ENCODE peak calls at places on chromosomes 5 and 9, in six cellular contexts. K is renal cortical epithelial cell; W is heart left ventricle; X is activated T-cell treated with anti-CD3 and anti-CD28 coated beads for 48 hours; C is stimulated activated CD4-positive, alpha-beta T cell treated with anti-CD3 and anti-CD28 coated beads, Interleukin-2, amount 100 ng/mL, for 48 hours; E is AG09309. U is an unnamed sample.

GRCh38 chr9:110351009-110351467 is 13.4 kb upstream of the TXNDC8 start:
- DNase-seq in E (peak), W (no peak), C (no peak), K (peak), X (no peak), U (no peak)

GRCh38 chr9:224540-225520 is 10.2 kb downstream of the DOCK8 start:
- DNase-seq in W (no peak), E (no peak), C (no peak), K (peak), X (no peak), U (no peak)

GRCh38 chr9:112334319-112334828 is 955 bp upstream of the PTBP3 start:
- DNase-seq in X (peak), K (peak), C (no peak), E (no peak), W (no peak), U (no peak)

GRCh38 chr5:135072357-135073247 is 38.6 kb upstream of the PITX1 start:
- DNase-seq in K (no peak), X (no peak), C (no peak), E (no peak), W (no peak), U (no peak)

GRCh38 chr9:131838581-131839280 is 98.9 kb upstream of the RAPGEF1 start:
- DNase-seq in K (no peak), C (no peak), E (no peak), W (no peak), X (no peak), U (no peak)

GRCh38 chr5:80975065-80975464 is 14.9 kb downstream of the RASGRF2 start:
- DNase-seq in X (no peak), E (no peak), W (no peak), K (no peak), C (no peak), U (no peak)

GRCh38 chr5:59791131-59791485 is 102.4 kb downstream of the PDE4D start:
- DNase-seq in E (no peak), C (no peak), K (peak), W (no peak), X (no peak), U (no peak)

GRCh38 chr5:20353481-20353880 is 365.5 kb upstream of the CDH18 start:
- DNase-seq in K (no peak), X (no peak), C (no peak), E (no peak), W (no peak), U (no peak)

GRCh38 chr5:151890299-151890698 is 34.4 kb downstream of the GLRA1 start:
- DNase-seq in K (no peak), X (no peak), C (no peak), E (no peak), W (no peak), U (no peak)

GRCh38 chr9:70979971-70980370 is 141.4 kb downstream of the TRPM3 start:
- DNase-seq in K (no peak), E (peak), C (no peak), W (no peak), X (no peak), U (no peak)

U was measured in tibial artery.